ENCODE peak calls at places on chromosomes 7 and 10, in four cellular contexts. C, V, W and Y are unnamed samples.

GRCh38 chr10:9209105-9209798 is 1154.8 kb downstream of the GATA3 start:
- DNase-seq in C (peak), V (peak), W (peak), Y (peak)

GRCh38 chr10:132549416-132549815 is 11.8 kb downstream of the INPP5A start:
- DNase-seq in C (no peak), V (no peak), W (no peak), Y (no peak)

GRCh38 chr7:149423441-149423970 is 37.4 kb downstream of the ZNF777 start:
- DNase-seq in C (no peak), V (no peak), W (no peak), Y (no peak)

GRCh38 chr7:90345548-90346319 is 782 bp upstream of the GTPBP10 start:
- DNase-seq in C (peak), V (peak), W (no peak), Y (no peak)

GRCh38 chr10:128936392-128936791 is 530.6 kb upstream of the MGMT start:
- DNase-seq in C (no peak), V (no peak), W (no peak), Y (no peak)

GRCh38 chr7:102220929-102221850 is 65.5 kb upstream of the SH2B2 start:
- DNase-seq in C (peak), V (no peak), W (no peak), Y (no peak)

GRCh38 chr10:51341216-51341615 is 266.9 kb downstream of the PRKG1 start:
- DNase-seq in C (peak), V (no peak), W (no peak), Y (no peak)

GRCh38 chr7:114711244-114711643 is 210.7 kb upstream of the MDFIC start:
- DNase-seq in C (no peak), V (no peak), W (no peak), Y (no peak)

GRCh38 chr10:133471300-133472109 is 17.8 kb downstream of the SCART1 start:
- DNase-seq in C (no peak), V (no peak), W (no peak), Y (no peak)

GRCh38 chr7:27179030-27179429 is 4.9 kb upstream of the HOXA10 start:
- DNase-seq in C (peak), V (no peak), W (no peak), Y (peak)

GRCh38 chr7:139808401-139808800 is 20.7 kb upstream of the TBXAS1 start:
- DNase-seq in C (no peak), V (no peak), W (no peak), Y (no peak)

GRCh38 chr7:11193131-11193867 is 219.6 kb downstream of the PHF14 start:
- DNase-seq in C (peak), V (no peak), W (no peak), Y (no peak)

GRCh38 chr7:158863611-158864506 is 7.5 kb downstream of the DYNC2I1 start:
- DNase-seq in C (peak), V (peak), W (peak), Y (no peak)

GRCh38 chr10:21572578-21572977 is 38.5 kb downstream of the MLLT10 start:
- DNase-seq in C (peak), V (no peak), W (no peak), Y (no peak)

GRCh38 chr7:112763996-112764395 is 26.2 kb downstream of the TMEM168 start:
- DNase-seq in C (no peak), V (no peak), W (no peak), Y (no peak)